ENCODE peak calls at places on chromosomes 13 and 19, in five cellular contexts. T, L, R, C and W are unnamed samples.

GRCh38 chr13:61824168-61824567 is 408.5 kb upstream of the PCDH20 start:
- DNase-seq in T (no peak), L (no peak), R (no peak), C (no peak), W (no peak)

GRCh38 chr13:76992548-76993001 is 694 bp downstream of the CLN5 start:
- DNase-seq in T (peak), L (peak), R (no peak), C (no peak), W (no peak)

GRCh38 chr13:24341439-24341838 is 32.1 kb downstream of the C1QTNF9 start:
- DNase-seq in T (no peak), L (no peak), R (no peak), C (no peak), W (no peak)

GRCh38 chr19:4640247-4641000 is 1.1 kb downstream of the TNFAIP8L1 start:
- DNase-seq in T (no peak), L (peak), R (no peak), C (no peak), W (no peak)

GRCh38 chr19:41957838-41958366 is 1.2 kb downstream of the RABAC1 start:
- DNase-seq in T (peak), L (peak), R (no peak), C (peak), W (peak)

GRCh38 chr19:13825489-13826475 is 30.5 kb downstream of the ZSWIM4 start:
- DNase-seq in T (no peak), L (no peak), R (no peak), C (no peak), W (no peak)

GRCh38 chr19:42655748-42656147 is 61.0 kb upstream of the CEACAM8 start:
- DNase-seq in T (no peak), L (no peak), R (no peak), C (no peak), W (no peak)

GRCh38 chr19:11142528-11143171 is 12.9 kb downstream of the SPC24 start:
- DNase-seq in T (peak), L (peak), R (no peak), C (peak), W (no peak)

GRCh38 chr19:6378036-6378435 is 2.3 kb upstream of the PSPN start:
- DNase-seq in T (no peak), L (peak), R (no peak), C (no peak), W (no peak)

GRCh38 chr19:18995804-18996241 is 37.5 kb downstream of the SUGP2 start:
- DNase-seq in T (peak), L (peak), R (no peak), C (peak), W (peak)

GRCh38 chr19:7013678-7014077 is 7.6 kb downstream of the MBD3L2B start:
- DNase-seq in T (peak), L (no peak), R (no peak), C (no peak), W (no peak)

GRCh38 chr13:26022538-26023292 is 29.1 kb downstream of the SHISA2 start:
- DNase-seq in T (no peak), L (peak), R (no peak), C (no peak), W (no peak)

GRCh38 chr19:13979686-13980085 is 26.4 kb downstream of the RFX1 start:
- DNase-seq in T (no peak), L (no peak), R (no peak), C (no peak), W (no peak)

GRCh38 chr19:53485046-53486004 is 17.8 kb downstream of the ZNF813 start:
- DNase-seq in T (no peak), L (no peak), R (no peak), C (no peak), W (no peak)

GRCh38 chr19:45884682-45885555 is 1.0 kb downstream of the IRF2BP1 start:
- DNase-seq in T (no peak), L (no peak), R (no peak), C (no peak), W (peak)

GRCh38 chr13:27482996-27483395 is 32.6 kb upstream of the MTIF3 start:
- DNase-seq in T (no peak), L (peak), R (no peak), C (no peak), W (peak)

GRCh38 chr13:44433863-44434262 is 60.2 kb downstream of the SERP2 start:
- DNase-seq in T (no peak), L (no peak), R (no peak), C (no peak), W (no peak)

GRCh38 chr19:6672693-6673290 is 2.8 kb upstream of the TNFSF14 start:
- DNase-seq in T (no peak), L (no peak), R (no peak), C (no peak), W (no peak)

GRCh38 chr19:17557461-17557860 is 2.0 kb downstream of the COLGALT1 start:
- DNase-seq in T (no peak), L (no peak), R (no peak), C (no peak), W (no peak)

GRCh38 chr13:42048625-42049453 is at the start of gene DGKH:
- DNase-seq in T (peak), L (peak), R (peak), C (peak), W (peak)